ENCODE peak calls at places on chromosomes 4 and X, in six cellular contexts. E, Y, J, I, B and C are unnamed samples.

GRCh38 chr4:6951880-6952381 is 42.3 kb downstream of the TBC1D14 start:
- DNase-seq in E (no peak), Y (no peak), J (no peak), I (no peak), B (no peak), C (no peak)

GRCh38 chr4:121562833-121563232 is 133.9 kb downstream of the ANXA5 start:
- DNase-seq in E (no peak), Y (no peak), J (no peak), I (no peak), B (no peak), C (no peak)

GRCh38 chr4:129822708-129823504 is 727.0 kb downstream of the C4orf33 start:
- DNase-seq in E (no peak), Y (no peak), J (no peak), I (no peak), B (no peak), C (no peak)

GRCh38 chrX:129529685-129530281 is 6.5 kb upstream of the SMARCA1 start:
- DNase-seq in E (no peak), Y (no peak), J (no peak), I (no peak), B (no peak), C (no peak)

GRCh38 chrX:123422875-123423274 is 238.8 kb downstream of the GRIA3 start:
- DNase-seq in E (no peak), Y (no peak), J (peak; percentile 63), I (no peak), B (no peak), C (no peak)

GRCh38 chr4:94827481-94828110 is 69.8 kb downstream of the BMPR1B start:
- DNase-seq in E (no peak), Y (no peak), J (no peak), I (peak; percentile 24), B (no peak), C (no peak)

GRCh38 chr4:119130365-119131065 is 5.1 kb upstream of the MYOZ2 start:
- DNase-seq in E (no peak), Y (no peak), J (no peak), I (no peak), B (no peak), C (no peak)

GRCh38 chr4:175536852-175537453 is 275.1 kb downstream of the GPM6A start:
- DNase-seq in E (no peak), Y (peak; percentile 20), J (no peak), I (peak; percentile 37), B (no peak), C (no peak)

GRCh38 chr4:94165256-94165655 is 42.4 kb upstream of the SMARCAD1 start:
- DNase-seq in E (no peak), Y (no peak), J (no peak), I (no peak), B (no peak), C (no peak)

GRCh38 chrX:134936542-134936941 is 54.2 kb upstream of the SMIM10 start:
- DNase-seq in E (no peak), Y (no peak), J (no peak), I (no peak), B (no peak), C (no peak)

GRCh38 chrX:107825698-107826285 is at the start of gene MID2:
- DNase-seq in E (peak; percentile 70), Y (peak; percentile 18), J (peak; percentile 79), I (no peak), B (peak; percentile 14), C (peak; percentile 73)

GRCh38 chr4:182873726-182874125 is 43.5 kb downstream of the DCTD start:
- DNase-seq in E (no peak), Y (no peak), J (peak; percentile 31), I (no peak), B (no peak), C (no peak)

GRCh38 chr4:139559692-139560091 is 3.7 kb upstream of the SETD7 start:
- DNase-seq in E (no peak), Y (no peak), J (no peak), I (no peak), B (no peak), C (no peak)

GRCh38 chr4:87038837-87039715 is 104.3 kb downstream of the AFF1 start:
- DNase-seq in E (no peak), Y (no peak), J (peak; percentile 91), I (no peak), B (peak; percentile 67), C (no peak)

GRCh38 chrX:124332481-124333424 is at the start of gene TEX13D:
- DNase-seq in E (no peak), Y (no peak), J (no peak), I (no peak), B (no peak), C (no peak)

GRCh38 chrX:25198253-25198652 is 182.5 kb upstream of the ARX start:
- DNase-seq in E (no peak), Y (no peak), J (no peak), I (no peak), B (no peak), C (no peak)

GRCh38 chrX:320126-320783 is 1.7 kb upstream of the GTPBP6 start:
- DNase-seq in E (peak; percentile 49), Y (no peak), J (peak; percentile 72), I (no peak), B (no peak), C (peak; percentile 19)

GRCh38 chr4:72525938-72526337 is 43.1 kb downstream of the ADAMTS3 start:
- DNase-seq in E (no peak), Y (no peak), J (peak; percentile 79), I (peak; percentile 29), B (no peak), C (no peak)

GRCh38 chr4:102678107-102678506 is 82.7 kb downstream of the MANBA start:
- DNase-seq in E (no peak), Y (no peak), J (no peak), I (no peak), B (no peak), C (no peak)

GRCh38 chrX:135484636-135485289 is 35.7 kb upstream of the INTS6L start:
- DNase-seq in E (no peak), Y (peak; percentile 26), J (no peak), I (no peak), B (no peak), C (peak; percentile 24)

GRCh38 chrX:8783100-8784098 is 17.8 kb downstream of the FAM9A start:
- DNase-seq in E (no peak), Y (no peak), J (no peak), I (no peak), B (no peak), C (peak; percentile 59)

GRCh38 chrX:136880003-136880451 is 498 bp downstream of the RBMX start:
- DNase-seq in E (no peak), Y (no peak), J (no peak), I (no peak), B (peak; percentile 10), C (peak; percentile 37)

GRCh38 chr4:143390764-143391163 is 54.1 kb downstream of the GAB1 start:
- DNase-seq in E (no peak), Y (no peak), J (no peak), I (no peak), B (no peak), C (no peak)

GRCh38 chrX:30488092-30488491 is 89.5 kb downstream of the TASL start:
- DNase-seq in E (no peak), Y (peak; percentile 25), J (no peak), I (no peak), B (no peak), C (no peak)

GRCh38 chr4:186096681-186097080 is 7.8 kb upstream of the FAM149A start:
- DNase-seq in E (no peak), Y (no peak), J (no peak), I (no peak), B (no peak), C (no peak)

GRCh38 chr4:93103042-93103441 is 725.5 kb upstream of the ATOH1 start:
- DNase-seq in E (no peak), Y (no peak), J (no peak), I (no peak), B (no peak), C (no peak)
- TF ChIP-seq CTCF in E (no peak), Y (no peak), J (no peak), I (no peak), B (no peak), C (no peak)

GRCh38 chr4:184649026-184649970 is at the start of the genes CASP3 and PRIMPOL:
- DNase-seq in E (peak; percentile 94), Y (peak; percentile 93), J (peak; percentile 99), I (peak; percentile 46), B (peak; percentile 96), C (peak; percentile 95)
- TF ChIP-seq CTCF in E (no peak), Y (peak; percentile 52), J (no peak), I (peak; percentile 8), B (peak; percentile 14), C (no peak)

GRCh38 chrX:35166023-35166422 is 223.4 kb downstream of the FAM47B start:
- DNase-seq in E (no peak), Y (no peak), J (no peak), I (no peak), B (no peak), C (no peak)
- TF ChIP-seq CTCF in E (no peak), Y (no peak), J (no peak), I (no peak), B (no peak), C (no peak)

GRCh38 chrX:50751091-50751490 is 62.9 kb downstream of the SHROOM4 start:
- DNase-seq in E (no peak), Y (no peak), J (no peak), I (no peak), B (no peak), C (no peak)

DNA sequence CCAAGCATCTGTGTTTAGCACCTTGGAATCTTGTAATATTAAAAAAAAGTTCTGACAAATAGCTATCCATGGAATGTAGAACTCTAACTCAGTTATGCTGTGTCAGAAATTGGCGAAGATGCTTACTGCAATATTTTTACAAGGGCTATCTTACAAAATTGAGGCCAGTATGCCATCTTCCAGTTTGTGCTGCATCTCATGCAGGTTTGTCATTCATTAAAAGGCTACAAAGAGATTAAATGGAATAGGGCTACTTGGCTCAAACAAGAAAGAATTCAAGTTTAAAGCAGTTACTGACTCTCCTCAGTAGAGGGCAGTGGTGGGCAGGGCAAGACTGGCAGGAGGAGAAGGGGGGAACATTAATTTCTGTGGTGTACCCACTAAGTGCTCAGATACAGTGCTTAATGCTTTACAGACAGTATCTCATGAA is 66.5 kb downstream of the SHROOM4 start:
- DNase-seq in E (no peak), Y (peak; percentile 13), J (no peak), I (no peak), B (no peak), C (no peak)
- TF ChIP-seq CTCF in E (no peak), Y (peak; percentile 35), J (peak; percentile 33), I (peak; percentile 57), B (peak; percentile 55), C (peak; percentile 67)

GRCh38 chrX:11600578-11600977 is 65.1 kb downstream of the ARHGAP6 start:
- DNase-seq in E (no peak), Y (no peak), J (no peak), I (no peak), B (no peak), C (no peak)
- TF ChIP-seq CTCF in E (no peak), Y (no peak), J (no peak), I (no peak), B (no peak), C (no peak)

DNA sequence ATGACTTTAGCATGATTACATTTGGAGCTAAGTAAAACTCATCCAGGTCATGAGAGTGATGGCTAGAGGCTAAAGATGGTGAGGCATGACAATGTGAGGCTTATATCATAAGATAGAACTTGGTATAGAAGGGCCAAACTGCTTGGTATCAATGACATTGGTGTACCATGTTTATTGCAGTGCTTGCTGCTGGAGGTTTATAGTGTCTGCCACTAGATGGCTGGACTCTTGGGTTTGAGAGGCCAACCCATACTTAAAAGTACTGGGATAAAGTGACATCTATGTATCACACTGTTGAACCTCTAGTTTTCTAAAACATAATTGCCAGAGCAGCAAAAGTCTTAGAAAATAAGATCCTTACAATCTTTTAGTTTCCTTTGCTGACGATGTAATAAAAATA is 83.0 kb upstream of the TACR3 start:
- DNase-seq in E (no peak), Y (no peak), J (no peak), I (no peak), B (no peak), C (no peak)
- TF ChIP-seq CTCF in E (no peak), Y (no peak), J (no peak), I (no peak), B (no peak), C (no peak)